ENCODE peak calls at places on chromosomes 6 and 20, in four cellular contexts. L, F, N and O are unnamed samples.

GRCh38 chr6:46490425-46491200 is 636 bp downstream of the RCAN2 start:
- DNase-seq in L (peak; percentile 27), F (peak; percentile 27), N (no peak), O (no peak)

GRCh38 chr20:44423480-44423879 is 52.2 kb upstream of the TTPAL start:
- DNase-seq in L (no peak), F (no peak), N (no peak), O (no peak)

GRCh38 chr20:6164421-6165341 is 41.9 kb upstream of the FERMT1 start:
- DNase-seq in L (peak; percentile 13), F (no peak), N (no peak), O (no peak)

GRCh38 chr6:3939964-3940363 is 90.8 kb downstream of the FAM50B start:
- DNase-seq in L (no peak), F (no peak), N (no peak), O (no peak)

GRCh38 chr6:18585032-18585573 is 198.0 kb downstream of the RNF144B start:
- DNase-seq in L (peak; percentile 8), F (no peak), N (peak; percentile 12), O (peak; percentile 22)

GRCh38 chr6:134714679-134715078 is 235.2 kb downstream of the ALDH8A1 start:
- DNase-seq in L (peak; percentile 20), F (no peak), N (no peak), O (no peak)

GRCh38 chr20:53334861-53335260 is 258.8 kb downstream of the ZNF217 start:
- DNase-seq in L (no peak), F (no peak), N (no peak), O (no peak)

GRCh38 chr6:129683606-129684322 is 26.2 kb downstream of the ARHGAP18 start:
- DNase-seq in L (peak; percentile 87), F (peak; percentile 72), N (peak; percentile 86), O (peak; percentile 84)

GRCh38 chr6:14734052-14734415 is 511.8 kb upstream of the JARID2 start:
- DNase-seq in L (no peak), F (no peak), N (no peak), O (no peak)

GRCh38 chr6:10424005-10424404 is 9.1 kb upstream of the TFAP2A start:
- DNase-seq in L (no peak), F (no peak), N (peak; percentile 54), O (no peak)

GRCh38 chr6:90660971-90661370 is 74.1 kb upstream of the MAP3K7 start:
- DNase-seq in L (no peak), F (no peak), N (no peak), O (no peak)

DNA sequence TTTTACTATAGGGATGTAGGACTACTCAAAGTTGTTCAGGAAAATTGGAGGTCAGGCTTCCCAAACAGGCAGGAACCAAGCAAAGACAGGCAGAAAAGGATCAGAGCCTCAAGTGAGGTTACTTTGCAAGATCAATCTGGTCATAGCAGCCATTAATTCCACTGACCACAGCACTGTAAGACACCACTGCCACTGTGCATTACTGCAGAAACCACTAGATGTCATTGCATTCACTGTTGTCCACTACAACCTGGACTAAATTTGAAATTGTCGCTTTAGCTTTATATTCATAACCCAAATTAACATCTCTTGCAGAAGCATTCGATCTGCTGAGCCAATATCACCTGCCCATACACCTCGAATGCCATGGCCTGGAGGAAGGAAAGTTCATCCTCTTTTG is 126.9 kb upstream of the UFL1 start:
- DNase-seq in L (peak; percentile 4), F (no peak), N (peak; percentile 15), O (no peak)
- TF ChIP-seq CTCF in L (peak; percentile 31), F (no peak), N (no peak), O (no peak)

GRCh38 chr6:133644548-133644947 is 244.4 kb upstream of the TCF21 start:
- DNase-seq in L (no peak), F (no peak), N (no peak), O (no peak)

GRCh38 chr6:133646021-133646682 is 242.8 kb upstream of the TCF21 start:
- DNase-seq in L (no peak), F (no peak), N (peak; percentile 55), O (no peak)

GRCh38 chr6:133645000-133645619 is 243.8 kb upstream of the TCF21 start:
- DNase-seq in L (peak; percentile 13), F (no peak), N (peak; percentile 67), O (no peak)

DNA sequence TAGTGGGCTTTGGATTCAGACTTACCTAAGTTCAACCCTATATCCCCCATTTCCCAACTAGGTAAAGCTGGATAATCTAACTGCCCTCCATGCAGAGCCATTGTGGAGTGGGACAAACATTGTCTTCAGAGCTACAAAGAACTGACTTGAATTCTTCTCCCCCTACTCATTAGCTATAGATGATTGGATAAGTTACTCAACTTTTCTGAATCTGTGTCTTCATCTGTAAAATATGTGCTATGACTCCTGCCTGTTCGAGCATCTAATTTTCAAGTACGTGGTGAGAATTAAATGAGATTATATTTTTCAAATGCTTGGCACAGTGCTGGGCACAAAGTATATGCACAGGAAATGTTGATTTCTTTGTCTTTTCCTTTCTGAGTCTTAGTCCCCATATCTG is 240.3 kb upstream of the TCF21 start:
- DNase-seq in L (no peak), F (no peak), N (no peak), O (no peak)
- TF ChIP-seq POLR2A in L (no peak), F (no peak), N (no peak), O (no peak)

GRCh38 chr20:31605031-31605901 is at the start of gene ID1:
- DNase-seq in L (peak; percentile 95), F (peak; percentile 95), N (peak; percentile 98), O (peak; percentile 99)

GRCh38 chr20:31603822-31604566 is 1.1 kb upstream of the ID1 start:
- DNase-seq in L (peak; percentile 97), F (peak; percentile 96), N (peak; percentile 99), O (peak; percentile 92)

GRCh38 chr20:31602430-31602778 is 2.7 kb upstream of the ID1 start:
- DNase-seq in L (no peak), F (no peak), N (no peak), O (no peak)

GRCh38 chr20:31604567-31605030 is 490 bp upstream of the ID1 start:
- DNase-seq in L (no peak), F (no peak), N (no peak), O (no peak)

GRCh38 chr20:31602779-31603441 is 2.2 kb upstream of the ID1 start:
- DNase-seq in L (no peak), F (peak; percentile 49), N (peak; percentile 83), O (no peak)
- H3K4me3 ChIP-seq in L (no peak overlapping the region), F (no peak overlapping the region), N (no peak overlapping the region), O (no peak overlapping the region)

GRCh38 chr20:36745927-36746659 is at the start of gene NDRG3:
- DNase-seq in L (peak; percentile 97), F (peak; percentile 96), N (peak; percentile 93), O (peak; percentile 98)
- TF ChIP-seq CTCF in L (no peak), F (peak; percentile 34), N (no peak), O (no peak)

GRCh38 chr20:62699296-62699695 is 9.3 kb upstream of the NTSR1 start:
- DNase-seq in L (no peak), F (no peak), N (no peak), O (no peak)

GRCh38 chr20:62701161-62702007 is 7.3 kb upstream of the NTSR1 start:
- DNase-seq in L (no peak), F (no peak), N (no peak), O (no peak)

GRCh38 chr20:62702008-62702290 is 6.7 kb upstream of the NTSR1 start:
- DNase-seq in L (no peak), F (no peak), N (no peak), O (no peak)

GRCh38 chr20:62699741-62700140 is 8.9 kb upstream of the NTSR1 start:
- DNase-seq in L (no peak), F (no peak), N (no peak), O (no peak)

DNA sequence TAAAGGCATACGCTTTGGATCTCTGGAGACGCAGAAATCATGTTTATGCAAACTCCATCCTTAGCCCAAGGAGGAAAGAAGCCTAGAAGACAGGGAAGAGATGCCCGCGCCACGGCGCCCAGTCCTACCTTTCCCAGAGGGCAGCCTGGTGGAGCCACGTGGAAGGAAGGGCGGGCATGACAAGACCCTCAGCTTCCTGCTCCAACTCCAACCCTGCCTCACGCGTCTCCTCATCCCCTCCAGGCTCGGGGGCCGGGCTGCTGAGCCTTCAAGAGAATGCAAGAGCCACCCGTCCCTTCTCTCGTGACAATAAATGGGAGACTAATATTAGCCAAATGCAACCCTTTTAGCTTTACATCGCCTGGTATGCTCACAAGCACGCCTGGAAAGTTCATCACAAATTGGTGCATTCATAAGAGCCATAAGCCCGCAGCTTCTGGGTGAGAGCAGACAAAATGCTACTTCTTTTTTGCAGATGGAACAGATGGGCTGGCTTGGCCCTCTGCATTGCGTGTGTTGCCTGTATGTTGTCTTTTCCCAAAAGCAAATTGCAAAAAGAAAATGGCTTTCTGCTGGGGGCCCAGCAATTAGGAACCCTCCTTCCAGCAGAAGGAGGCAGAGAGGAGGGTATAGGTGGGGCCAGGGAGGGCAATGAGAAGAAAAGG is 8.2 kb upstream of the NTSR1 start:
- DNase-seq in L (no peak), F (no peak), N (no peak), O (no peak)
- TF ChIP-seq POLR2A in L (no peak), F (no peak), N (no peak), O (no peak)

GRCh38 chr6:2877057-2877882 is 25.8 kb downstream of the SERPINB9 start:
- DNase-seq in L (no peak), F (no peak), N (peak; percentile 86), O (no peak)
- H3K4me3 ChIP-seq in L (no peak overlapping the region), F (no peak overlapping the region), N (peak overlapping the region; percentile 32), O (no peak overlapping the region)

GRCh38 chr6:82337688-82338257 is 25.8 kb upstream of the TPBG start:
- DNase-seq in L (no peak), F (no peak), N (no peak), O (no peak)
- TF ChIP-seq CTCF in L (no peak), F (no peak), N (no peak), O (no peak)